ENCODE peak calls at places on chromosomes 4 and X, in five cellular contexts. I is mucosa of descending colon, A is uterus, J is Peyer's patch, Z is neural crest cell. P is an unnamed sample.

GRCh38 chr4:6332042-6332668 is 62.5 kb downstream of the WFS1 start:
- DNase-seq in I (no peak), A (no peak), J (no peak), Z (peak), P (no peak)

GRCh38 chr4:70183168-70183939 is 12.2 kb upstream of the ODAM start:
- DNase-seq in I (no peak), A (no peak), J (no peak), Z (peak), P (no peak)

GRCh38 chr4:177229331-177229730 is 80.3 kb upstream of the NEIL3 start:
- DNase-seq in I (no peak), A (no peak), J (no peak), Z (no peak), P (no peak)

GRCh38 chr4:88743696-88744095 is 46.1 kb upstream of the NAP1L5 start:
- DNase-seq in I (no peak), A (no peak), J (no peak), Z (no peak), P (no peak)

GRCh38 chr4:138301536-138301935 is 59.4 kb upstream of the SLC7A11 start:
- DNase-seq in I (no peak), A (no peak), J (no peak), Z (no peak), P (no peak)

GRCh38 chr4:141926414-141926813 is 290.0 kb downstream of the IL15 start:
- DNase-seq in I (no peak), A (no peak), J (no peak), Z (no peak), P (no peak)

GRCh38 chr4:123744664-123745290 is 348.2 kb downstream of the SPRY1 start:
- DNase-seq in I (no peak), A (peak), J (no peak), Z (no peak), P (no peak)

GRCh38 chr4:35511851-35512250 is 732.5 kb downstream of the ARAP2 start:
- DNase-seq in I (no peak), A (no peak), J (no peak), Z (no peak), P (no peak)

GRCh38 chr4:171846232-171846631 is 33.0 kb downstream of the GALNTL6 start:
- DNase-seq in I (peak), A (no peak), J (no peak), Z (peak), P (no peak)

GRCh38 chr4:163495900-163496299 is 1.4 kb downstream of the TMA16 start:
- DNase-seq in I (no peak), A (no peak), J (no peak), Z (no peak), P (no peak)

GRCh38 chrX:103585421-103586313 is at the start of gene TCEAL4:
- DNase-seq in I (peak), A (peak), J (peak), Z (no peak), P (peak)

GRCh38 chr4:27360651-27361347 is 500.2 kb downstream of the STIM2 start:
- DNase-seq in I (no peak), A (no peak), J (no peak), Z (peak), P (no peak)

GRCh38 chrX:30570505-30570904 is 7.1 kb downstream of the TASL start:
- DNase-seq in I (no peak), A (no peak), J (no peak), Z (no peak), P (no peak)

GRCh38 chr4:80385397-80386280 is 50.1 kb downstream of the CFAP299 start:
- DNase-seq in I (no peak), A (no peak), J (no peak), Z (no peak), P (no peak)

GRCh38 chr4:78987683-78988082 is 48.4 kb upstream of the PAQR3 start:
- DNase-seq in I (no peak), A (no peak), J (no peak), Z (no peak), P (no peak)

GRCh38 chrX:46796574-46797191 is 37.8 kb upstream of the SLC9A7 start:
- DNase-seq in I (peak), A (peak), J (peak), Z (peak), P (peak)

GRCh38 chrX:456146-456545 is 69.4 kb upstream of the PPP2R3B start:
- DNase-seq in I (no peak), A (no peak), J (no peak), Z (no peak), P (no peak)

GRCh38 chrX:120087289-120088017 is 10.0 kb upstream of the RHOXF2B start:
- DNase-seq in I (no peak), A (no peak), J (no peak), Z (no peak), P (no peak)

GRCh38 chr4:145531193-145531592 is 49.5 kb downstream of the SMAD1 start:
- DNase-seq in I (no peak), A (no peak), J (no peak), Z (no peak), P (no peak)

GRCh38 chr4:33722254-33722653 is 2522.1 kb downstream of the ARAP2 start:
- DNase-seq in I (no peak), A (no peak), J (no peak), Z (no peak), P (no peak)

GRCh38 chr4:184417802-184418511 is 56.4 kb downstream of the IRF2 start:
- DNase-seq in I (no peak), A (no peak), J (no peak), Z (no peak), P (no peak)

GRCh38 chr4:99722662-99723061 is 65.0 kb upstream of the C4orf54 start:
- DNase-seq in I (no peak), A (no peak), J (no peak), Z (no peak), P (no peak)

GRCh38 chr4:8086751-8087445 is 71.7 kb downstream of the ABLIM2 start:
- DNase-seq in I (peak), A (no peak), J (no peak), Z (no peak), P (no peak)

GRCh38 chr4:26418850-26419249 is 71.4 kb downstream of the CCKAR start:
- DNase-seq in I (no peak), A (no peak), J (no peak), Z (no peak), P (no peak)

GRCh38 chr4:168837922-168838321 is 172.1 kb downstream of the CBR4 start:
- DNase-seq in I (no peak), A (no peak), J (no peak), Z (no peak), P (no peak)

GRCh38 chr4:78876568-78877320 is 62.5 kb downstream of the PAQR3 start:
- DNase-seq in I (no peak), A (no peak), J (no peak), Z (no peak), P (no peak)

GRCh38 chr4:76989391-76990061 is 40.0 kb downstream of the SEPTIN11 start:
- DNase-seq in I (peak), A (no peak), J (no peak), Z (no peak), P (no peak)

GRCh38 chrX:84729809-84730208 is 227.6 kb upstream of the HDX start:
- DNase-seq in I (peak), A (no peak), J (no peak), Z (peak), P (no peak)

GRCh38 chr4:7813674-7814073 is 126.0 kb downstream of the AFAP1 start:
- DNase-seq in I (no peak), A (no peak), J (no peak), Z (no peak), P (no peak)

DNA sequence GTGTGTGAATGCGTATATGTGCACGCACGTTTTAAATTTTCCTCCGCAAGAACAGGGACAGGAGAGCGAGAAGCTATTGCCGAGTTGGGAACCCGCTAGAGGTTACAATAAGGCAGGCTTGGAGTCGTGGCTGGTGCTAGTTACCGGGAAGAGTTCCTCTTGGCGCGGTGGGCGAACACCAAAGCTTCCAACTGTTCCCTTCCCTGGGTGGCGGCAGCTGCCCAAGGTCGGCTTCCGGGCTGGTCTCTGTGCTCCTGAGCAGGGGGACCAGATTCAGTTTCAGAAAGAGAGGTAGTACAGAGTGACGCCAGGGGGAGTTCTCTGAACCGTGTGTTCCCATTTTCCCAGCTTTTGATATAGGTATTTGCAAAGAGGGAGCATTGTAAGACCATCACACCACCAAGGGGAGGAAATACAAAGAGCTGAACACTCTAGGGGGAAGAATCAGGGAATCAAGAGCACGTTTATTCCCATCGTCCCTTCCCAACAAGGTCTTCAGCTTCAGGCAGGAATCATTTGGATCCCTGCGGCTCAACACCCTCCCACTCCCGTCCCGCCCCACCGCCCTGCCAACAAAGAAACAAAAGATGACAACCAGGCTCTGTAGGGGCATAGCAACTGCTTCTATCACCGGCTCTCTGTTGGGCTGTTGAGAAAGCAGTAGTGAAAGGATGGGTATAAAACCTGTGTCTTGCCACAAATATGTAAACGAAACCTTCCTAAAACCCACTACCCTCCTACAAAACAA is 113.6 kb upstream of the TEX13C start:
- DNase-seq in I (peak), A (no peak), J (no peak), Z (peak), P (no peak)
- TF ChIP-seq CTCF in I (no peak), A (no peak), J (no peak), Z (peak), P (no peak)

GRCh38 chr4:3318561-3319021 is 25.8 kb downstream of the RGS12 start:
- DNase-seq in I (peak), A (no peak), J (peak), Z (no peak), P (no peak)
- TF ChIP-seq CTCF in I (no peak), A (no peak), J (no peak), Z (peak), P (no peak)

GRCh38 chr4:97987019-97987648 is 156.1 kb downstream of the STPG2 start:
- DNase-seq in I (no peak), A (no peak), J (no peak), Z (no peak), P (no peak)

GRCh38 chr4:97978791-97979488 is 164.3 kb downstream of the STPG2 start:
- DNase-seq in I (no peak), A (no peak), J (no peak), Z (no peak), P (no peak)

GRCh38 chr4:97990409-97990808 is 152.9 kb downstream of the STPG2 start:
- DNase-seq in I (no peak), A (no peak), J (no peak), Z (no peak), P (no peak)

DNA sequence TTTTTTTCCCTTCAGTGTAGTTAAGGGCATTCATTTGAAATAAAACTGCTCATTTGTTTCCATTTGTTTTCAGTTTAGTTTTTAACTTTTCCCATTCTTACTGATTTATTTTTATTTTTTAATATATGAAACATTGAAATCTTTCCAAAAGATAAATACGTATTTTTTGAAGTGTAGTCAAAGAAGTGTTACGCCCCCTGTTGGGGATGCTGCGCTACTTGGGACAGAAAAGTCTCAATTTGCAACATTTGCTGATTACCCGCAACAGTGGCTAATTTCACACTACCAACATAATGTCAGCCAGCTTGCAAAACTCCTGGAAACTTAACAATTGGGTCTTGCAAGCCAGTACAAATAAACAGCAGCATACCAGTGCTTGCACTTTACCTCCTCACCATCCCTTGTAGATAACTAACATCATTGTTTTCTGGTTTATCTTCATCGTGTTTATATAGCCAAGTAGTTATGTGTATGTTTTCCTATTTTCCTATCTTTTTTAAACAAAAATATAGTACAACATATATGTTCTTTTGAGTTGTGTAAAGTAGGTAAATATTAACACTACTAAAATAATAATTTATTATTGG is 158.6 kb downstream of the STPG2 start:
- DNase-seq in I (no peak), A (no peak), J (no peak), Z (no peak), P (no peak)
- TF ChIP-seq CTCF in I (no peak), A (no peak), J (no peak), Z (peak), P (no peak)

GRCh38 chrX:134929813-134930212 is 61.0 kb upstream of the SMIM10 start:
- DNase-seq in I (no peak), A (no peak), J (no peak), Z (no peak), P (no peak)
- TF ChIP-seq CTCF in I (no peak), A (no peak), J (no peak), Z (no peak), P (no peak)

DNA sequence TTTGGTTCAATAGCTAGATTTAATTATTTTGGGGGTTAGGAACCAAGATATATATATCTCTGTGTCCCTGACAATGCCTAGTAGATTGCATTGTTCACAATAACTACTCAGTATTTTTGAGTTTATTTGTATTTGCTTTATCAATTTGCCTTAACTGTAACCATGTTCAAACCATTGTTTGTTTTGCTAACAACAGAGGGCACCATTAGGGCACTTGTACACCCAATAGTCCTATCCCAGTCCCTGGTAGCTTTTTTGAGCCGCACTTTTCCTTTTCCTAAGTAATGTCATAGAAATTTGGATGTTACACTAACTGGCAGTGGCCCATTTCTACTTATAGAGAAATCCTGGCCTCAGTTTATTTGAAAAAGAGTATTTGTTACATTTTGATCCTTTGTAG is 582 bp upstream of the KLHL5 start:
- DNase-seq in I (no peak), A (no peak), J (no peak), Z (no peak), P (no peak)
- TF ChIP-seq CTCF in I (no peak), A (no peak), J (no peak), Z (no peak), P (no peak)

GRCh38 chr4:110268352-110268751 is 69.9 kb upstream of the ELOVL6 start:
- DNase-seq in I (no peak), A (no peak), J (no peak), Z (no peak), P (no peak)

GRCh38 chr4:110260299-110260698 is 61.9 kb upstream of the ELOVL6 start:
- DNase-seq in I (no peak), A (no peak), J (no peak), Z (no peak), P (no peak)

GRCh38 chr4:110266136-110266535 is 67.7 kb upstream of the ELOVL6 start:
- DNase-seq in I (no peak), A (no peak), J (no peak), Z (no peak), P (no peak)

GRCh38 chr4:110268790-110269189 is 70.4 kb upstream of the ELOVL6 start:
- DNase-seq in I (no peak), A (no peak), J (no peak), Z (no peak), P (no peak)

DNA sequence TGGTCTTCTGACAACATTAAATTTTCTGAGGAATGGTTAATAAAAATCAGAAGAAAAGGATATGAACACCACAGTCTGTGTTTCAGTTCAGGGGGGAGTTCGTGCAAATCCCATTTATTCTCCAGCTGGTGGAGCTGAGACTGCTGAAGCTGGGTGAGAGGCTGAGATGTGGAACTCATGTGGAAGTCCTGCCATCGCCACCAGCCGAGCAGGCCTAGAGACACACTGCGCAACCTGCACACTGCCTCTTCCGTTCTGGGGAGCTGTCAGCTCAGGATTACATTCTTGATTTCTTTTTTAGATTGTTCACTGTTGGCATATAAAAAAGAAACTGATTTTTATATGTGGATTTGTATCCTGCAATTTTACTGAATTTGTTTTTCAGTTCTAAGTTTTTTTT is 66.6 kb upstream of the ELOVL6 start:
- DNase-seq in I (no peak), A (no peak), J (no peak), Z (no peak), P (no peak)
- TF ChIP-seq CTCF in I (no peak), A (no peak), J (no peak), Z (no peak), P (no peak)

DNA sequence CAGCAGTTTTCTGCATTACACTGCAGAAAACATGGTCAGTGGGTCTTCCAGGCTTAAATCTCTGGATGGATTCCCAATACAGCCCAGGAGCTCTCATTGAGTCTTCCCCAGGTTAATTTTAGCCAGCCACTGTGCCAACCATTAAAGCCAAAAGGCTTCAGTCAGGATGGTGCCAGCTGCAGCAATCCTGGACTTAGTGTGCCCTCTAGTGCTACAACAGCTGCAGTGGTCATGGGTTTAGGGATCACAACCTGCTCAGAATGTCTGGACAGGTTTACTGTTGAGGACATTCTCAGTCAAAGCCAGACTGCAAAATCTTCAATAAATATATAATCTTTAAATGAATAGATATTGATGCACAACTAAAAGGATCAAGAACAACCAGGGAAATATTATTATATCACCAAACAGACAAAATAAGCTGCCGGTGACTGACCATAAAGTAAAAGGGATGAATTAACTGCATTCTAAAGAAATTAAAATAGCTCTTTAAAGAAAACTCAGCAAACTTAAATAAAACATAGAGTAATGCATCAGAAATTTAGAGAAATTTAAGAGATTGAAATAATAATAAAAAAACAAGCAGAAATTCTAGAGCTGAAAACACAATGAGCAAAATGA is 639.9 kb downstream of the SPOCK3 start:
- DNase-seq in I (peak), A (no peak), J (no peak), Z (peak), P (no peak)
- TF ChIP-seq CTCF in I (no peak), A (no peak), J (peak), Z (peak), P (no peak)

GRCh38 chrX:51803833-51804232 is 60.6 kb downstream of the GSPT2 start:
- DNase-seq in I (no peak), A (no peak), J (no peak), Z (no peak), P (no peak)

GRCh38 chrX:51802917-51803688 is 59.9 kb downstream of the GSPT2 start:
- DNase-seq in I (peak), A (peak), J (peak), Z (peak), P (peak)

DNA sequence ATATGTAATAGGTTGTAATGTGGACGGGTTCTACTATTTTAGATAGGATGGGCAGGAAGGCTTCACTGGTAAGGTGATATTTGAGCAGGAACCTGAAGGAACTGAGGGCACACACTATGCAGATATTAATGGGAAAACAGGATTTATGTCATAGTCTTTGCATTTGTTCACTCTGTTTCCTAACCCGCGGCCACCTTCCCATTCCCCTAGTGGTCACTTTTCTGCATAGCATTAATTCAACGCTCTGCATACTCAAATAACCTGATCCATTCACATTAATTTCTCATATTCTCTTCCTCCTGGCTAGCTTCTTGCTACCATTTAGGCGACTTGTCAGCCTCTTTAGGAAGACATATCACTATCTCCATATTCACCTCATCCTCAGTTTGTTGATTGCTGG is 61.5 kb downstream of the GSPT2 start:
- DNase-seq in I (no peak), A (no peak), J (no peak), Z (no peak), P (no peak)
- TF ChIP-seq CTCF in I (no peak), A (no peak), J (no peak), Z (peak), P (no peak)

GRCh38 chrX:137166591-137166990 is 132.8 kb upstream of the GPR101 start:
- DNase-seq in I (no peak), A (no peak), J (no peak), Z (no peak), P (no peak)
- TF ChIP-seq CTCF in I (no peak), A (no peak), J (no peak), Z (peak), P (no peak)

P was measured in activated B cell treated with CpG ODN at 0.5 μM for 24 hours.